ENCODE peak calls at places on chromosomes 4 and X, in ten cellular contexts. L is HL-60, G is spleen, W is hepatocyte, B is mesothelial cell of epicardium, D is astrocyte of the cerebellum, X is lower leg skin, N is transverse colon, M is GM13976, Z is fibroblast of pulmonary artery. J is an unnamed sample.
A peak's percentile ranks its signal among the peaks of the same experiment; 100 is the strongest.

GRCh38 chrX:15564981-15565579 is 35.7 kb downstream of the ACE2 start:
- DNase-seq in G (no peak), N (peak; percentile 69), Z (peak; percentile 89), L (peak; percentile 6), W (peak; percentile 85), D (peak; percentile 27), X (peak; percentile 88), M (peak; percentile 18), B (peak; percentile 63), J (no peak)

GRCh38 chr4:119029847-119030535 is 105.6 kb upstream of the MYOZ2 start:
- DNase-seq in Z (no peak), B (no peak), L (no peak), D (no peak), M (no peak), X (no peak), W (no peak), N (no peak), G (no peak), J (no peak)

GRCh38 chrX:78831523-78831922 is 84.0 kb downstream of the LPAR4 start:
- DNase-seq in B (no peak), W (no peak), D (no peak), G (no peak), M (peak; percentile 17), Z (no peak), X (no peak), N (no peak), L (no peak), J (no peak)

GRCh38 chr4:6705638-6706037 is 4.0 kb downstream of the MRFAP1L1 start:
- DNase-seq in W (no peak), N (no peak), D (no peak), Z (no peak), L (no peak), B (no peak), M (no peak), X (no peak), G (no peak), J (no peak)

GRCh38 chrX:69095260-69095659 is 70.0 kb downstream of the PJA1 start:
- DNase-seq in L (no peak), W (no peak), N (no peak), B (no peak), X (no peak), Z (no peak), M (no peak), G (peak; percentile 44), D (no peak), J (no peak)

GRCh38 chr4:122576261-122577188 is 44.3 kb downstream of the IL21 start:
- DNase-seq in D (peak; percentile 40), X (no peak), B (no peak), Z (peak; percentile 75), M (peak; percentile 57), W (peak; percentile 59), N (no peak), G (no peak), L (no peak), J (no peak)

GRCh38 chrX:150607200-150607599 is 38.8 kb downstream of the MTM1 start:
- DNase-seq in Z (no peak), M (no peak), B (no peak), N (no peak), X (no peak), L (peak; percentile 59), D (no peak), G (no peak), W (no peak), J (no peak)

GRCh38 chrX:153032397-153033118 is 23.7 kb upstream of the PNMA3 start:
- DNase-seq in B (peak; percentile 79), W (peak; percentile 71), D (no peak), L (peak; percentile 40), N (peak; percentile 73), G (peak; percentile 92), M (peak; percentile 88), Z (peak; percentile 51), X (peak; percentile 95), J (peak; percentile 90)

GRCh38 chr4:41144812-41145211 is 69.5 kb downstream of the APBB2 start:
- DNase-seq in D (no peak), N (no peak), W (no peak), B (no peak), M (no peak), G (no peak), L (no peak), Z (no peak), X (no peak), J (no peak)

GRCh38 chrX:115174548-115174947 is 14.7 kb upstream of the RBMXL3 start:
- DNase-seq in W (no peak), L (no peak), D (no peak), B (no peak), M (no peak), G (no peak), X (no peak), N (no peak), Z (peak; percentile 3), J (no peak)

GRCh38 chr4:7736436-7737267 is 203.0 kb downstream of the AFAP1 start:
- DNase-seq in M (no peak), D (no peak), L (no peak), Z (peak; percentile 23), X (no peak), G (peak; percentile 68), B (no peak), W (no peak), N (no peak), J (no peak)

GRCh38 chr4:176921256-176921655 is 128.5 kb upstream of the VEGFC start:
- DNase-seq in D (no peak), M (no peak), B (no peak), N (no peak), G (no peak), W (no peak), Z (no peak), L (no peak), X (no peak), J (no peak)

DNA sequence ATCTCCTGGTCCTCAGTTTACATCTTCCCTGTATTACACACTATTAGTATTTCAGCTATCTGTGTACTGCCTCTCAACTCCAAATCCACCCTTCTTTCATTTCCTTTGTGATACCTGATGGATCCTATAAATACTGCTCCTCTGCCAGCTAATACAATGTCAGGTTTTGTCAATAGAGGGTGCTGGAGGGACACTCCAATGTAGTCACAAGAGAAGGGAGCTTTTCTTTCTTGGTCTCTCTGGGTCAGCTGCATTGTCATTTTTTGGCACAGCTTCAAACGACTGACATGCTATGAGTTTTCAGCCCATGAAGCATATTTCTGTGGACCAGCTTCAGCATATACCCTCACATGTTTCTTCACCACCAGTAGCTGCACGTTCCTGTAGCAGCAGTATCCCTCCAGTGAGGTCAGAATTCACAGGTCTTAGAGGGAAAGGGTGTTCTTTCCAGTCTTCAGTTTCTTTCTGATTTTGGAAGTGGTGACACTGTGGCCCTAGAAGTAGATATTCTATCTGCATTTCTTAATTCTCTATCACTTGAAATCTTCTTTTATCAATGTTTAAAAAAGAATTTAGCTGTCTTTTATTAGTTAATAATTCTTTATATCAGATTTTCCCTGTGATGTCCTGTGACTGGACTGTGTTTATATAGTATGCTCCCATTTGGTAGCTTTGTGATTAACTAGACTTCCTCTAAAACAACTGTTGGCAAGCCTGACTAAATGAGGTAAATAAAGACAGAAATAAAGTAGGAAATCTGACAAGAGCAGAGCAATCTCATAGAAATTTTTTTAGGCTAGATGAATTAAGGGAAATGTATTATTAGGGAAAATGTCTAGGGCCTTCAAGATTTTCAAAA is 60.6 kb downstream of the GABRA2 start:
- DNase-seq in M (peak; percentile 1), W (peak; percentile 66), X (no peak), B (no peak), G (no peak), L (no peak), Z (peak; percentile 82), N (peak; percentile 14), D (peak; percentile 26), J (no peak)
- TF ChIP-seq CTCF in M (peak; percentile 37), W (peak; percentile 66), X (no peak), B (no peak), G (peak; percentile 24), L (peak; percentile 14), Z (peak; percentile 86), N (peak; percentile 41), D (peak; percentile 65), J (no peak)

GRCh38 chr4:145623831-145624230 is 4.6 kb downstream of the MMAA start:
- DNase-seq in L (no peak), Z (peak; percentile 37), M (no peak), N (no peak), G (no peak), X (no peak), B (no peak), D (no peak), W (no peak), J (no peak)

GRCh38 chr4:145618210-145618911 is 824 bp upstream of the MMAA start:
- DNase-seq in X (no peak), Z (peak; percentile 35), W (peak; percentile 15), B (no peak), D (no peak), N (peak; percentile 22), M (peak; percentile 31), L (no peak), G (peak; percentile 79), J (no peak)

GRCh38 chr4:145618912-145619638 is at the start of gene MMAA:
- DNase-seq in Z (peak; percentile 94), M (peak; percentile 98), L (peak; percentile 82), W (peak; percentile 98), X (peak; percentile 99), D (peak; percentile 70), G (peak; percentile 98), B (peak; percentile 94), N (peak; percentile 97), J (peak; percentile 98)

GRCh38 chr4:145614235-145614615 is 5.0 kb upstream of the MMAA start:
- DNase-seq in L (no peak), X (no peak), B (no peak), D (no peak), W (no peak), G (no peak), Z (no peak), M (no peak), N (no peak), J (no peak)

GRCh38 chr4:145619639-145619996 is 433 bp downstream of the MMAA start:
- DNase-seq in N (peak; percentile 82), B (no peak), M (no peak), W (peak; percentile 75), G (peak; percentile 80), Z (peak; percentile 53), D (peak; percentile 28), L (peak; percentile 28), X (peak; percentile 85), J (no peak)
- TF ChIP-seq CTCF in N (no peak), B (no peak), M (no peak), W (no peak), G (no peak), Z (no peak), D (no peak), L (no peak), X (no peak), J (no peak)

GRCh38 chr4:39446842-39447573 is 11.7 kb downstream of the RPL9 start:
- DNase-seq in L (no peak), Z (peak; percentile 74), M (peak; percentile 86), B (no peak), X (peak; percentile 89), N (peak; percentile 81), D (peak; percentile 11), W (peak; percentile 73), G (peak; percentile 92), J (no peak)
- TF ChIP-seq CTCF in L (no peak), Z (peak; percentile 48), M (no peak), B (no peak), X (no peak), N (peak; percentile 40), D (peak; percentile 31), W (peak; percentile 33), G (peak; percentile 53), J (no peak)

DNA sequence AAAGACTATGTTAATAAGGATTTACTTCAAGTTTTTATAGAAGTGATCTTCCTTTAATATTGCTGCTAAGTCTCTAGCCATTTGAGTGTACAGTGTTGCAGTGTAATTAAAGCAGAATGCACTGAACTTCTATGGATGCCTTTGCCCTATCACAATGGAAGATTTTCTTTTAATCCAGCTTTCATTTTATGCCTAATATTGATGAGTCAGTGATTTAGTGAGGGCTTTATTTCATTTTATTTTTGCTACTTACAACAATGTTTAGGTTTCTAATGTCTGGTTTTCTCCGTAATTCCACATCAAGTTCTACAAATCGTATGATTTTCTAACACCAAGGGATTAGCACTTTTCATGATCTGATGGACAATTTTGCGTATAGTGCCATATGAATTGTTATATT is 504.1 kb downstream of the PCDH11X start:
- DNase-seq in N (no peak), B (no peak), G (no peak), L (no peak), M (no peak), W (no peak), Z (no peak), X (no peak), D (no peak), J (no peak)
- TF ChIP-seq CTCF in N (no peak), B (no peak), G (no peak), L (no peak), M (no peak), W (no peak), Z (no peak), X (no peak), D (no peak), J (no peak)